ENCODE peak calls at places on chromosomes 2 and 18, in nine cellular contexts. C, K, A, Z, N, Q, H, T and M are unnamed samples.

GRCh38 chr18:58359226-58360019 is 269.5 kb downstream of the ALPK2 start:
- DNase-seq in C (peak), K (no peak), A (no peak), Z (peak), N (peak), Q (no peak), H (no peak), T (no peak), M (no peak)

GRCh38 chr2:180474716-180475115 is 467.6 kb upstream of the CWC22 start:
- DNase-seq in C (no peak), K (no peak), A (no peak), Z (no peak), N (no peak), Q (no peak), H (no peak), T (no peak), M (no peak)

GRCh38 chr2:130807659-130808385 is 28.9 kb upstream of the ARHGEF4 start:
- DNase-seq in C (no peak), K (no peak), A (no peak), Z (peak), N (no peak), Q (no peak), H (no peak), T (no peak), M (no peak)

GRCh38 chr2:134458950-134459349 is 205.1 kb downstream of the MGAT5 start:
- DNase-seq in C (no peak), K (no peak), A (no peak), Z (no peak), N (no peak), Q (no peak), H (no peak), T (no peak), M (no peak)

GRCh38 chr2:168002021-168002553 is 245.3 kb downstream of the STK39 start:
- DNase-seq in C (peak), K (no peak), A (peak), Z (peak), N (peak), Q (no peak), H (no peak), T (peak), M (no peak)

GRCh38 chr2:3249477-3249962 is 128.1 kb downstream of the EIPR1 start:
- DNase-seq in C (no peak), K (no peak), A (no peak), Z (no peak), N (no peak), Q (no peak), H (no peak), T (no peak), M (no peak)

GRCh38 chr2:112710956-112711355 is 9.9 kb upstream of the NT5DC4 start:
- DNase-seq in C (no peak), K (no peak), A (no peak), Z (no peak), N (no peak), Q (no peak), H (no peak), T (no peak), M (no peak)

GRCh38 chr2:56739421-56739820 is 555.6 kb downstream of the CCDC85A start:
- DNase-seq in C (no peak), K (no peak), A (no peak), Z (no peak), N (peak), Q (no peak), H (no peak), T (no peak), M (no peak)

GRCh38 chr2:133431289-133431688 is 137.0 kb downstream of the NCKAP5 start:
- DNase-seq in C (peak), K (no peak), A (no peak), Z (peak), N (peak), Q (no peak), H (no peak), T (no peak), M (no peak)

GRCh38 chr2:235300368-235301201 is 193.3 kb upstream of the AGAP1 start:
- DNase-seq in C (peak), K (no peak), A (peak), Z (peak), N (peak), Q (no peak), H (no peak), T (no peak), M (no peak)

GRCh38 chr2:70525032-70525431 is 28.6 kb downstream of the TGFA start:
- DNase-seq in C (no peak), K (no peak), A (peak), Z (peak), N (peak), Q (no peak), H (no peak), T (no peak), M (no peak)

GRCh38 chr2:223978451-223978850 is 21.2 kb downstream of the MRPL44 start:
- DNase-seq in C (no peak), K (no peak), A (no peak), Z (no peak), N (no peak), Q (no peak), H (no peak), T (no peak), M (no peak)

GRCh38 chr18:23716516-23716915 is 27.3 kb downstream of the LAMA3 start:
- DNase-seq in C (peak), K (no peak), A (peak), Z (peak), N (peak), Q (peak), H (no peak), T (no peak), M (no peak)